ENCODE peak calls at places on chromosomes 6 and 20, in five cellular contexts. One of them, this sample, is unnamed.

GRCh38 chr6:137978252-137978896 is 111.3 kb downstream of the TNFAIP3 start:
- DNase-seq in heart right ventricle: no peak
- DNase-seq in ovary: no peak
- DNase-seq in colonic mucosa: peak; percentile 55
- DNase-seq in cardiac muscle cell: no peak
- DNase-seq in this sample: peak; percentile 45

GRCh38 chr20:51062065-51062464 is 39.2 kb upstream of the KCNG1 start:
- DNase-seq in heart right ventricle: no peak
- DNase-seq in ovary: no peak
- DNase-seq in colonic mucosa: no peak
- DNase-seq in cardiac muscle cell: no peak
- DNase-seq in this sample: no peak

GRCh38 chr6:156273065-156273711 is 504.0 kb upstream of the ARID1B start:
- DNase-seq in heart right ventricle: no peak
- DNase-seq in ovary: no peak
- DNase-seq in colonic mucosa: no peak
- DNase-seq in cardiac muscle cell: no peak
- DNase-seq in this sample: no peak

GRCh38 chr6:106966671-106967522 is 7.6 kb downstream of the CD24 start:
- DNase-seq in heart right ventricle: no peak
- DNase-seq in ovary: no peak
- DNase-seq in colonic mucosa: no peak
- DNase-seq in cardiac muscle cell: no peak
- DNase-seq in this sample: no peak

GRCh38 chr6:117548797-117549301 is 53.5 kb downstream of the GOPC start:
- DNase-seq in heart right ventricle: no peak
- DNase-seq in ovary: no peak
- DNase-seq in colonic mucosa: no peak
- DNase-seq in cardiac muscle cell: no peak
- DNase-seq in this sample: no peak

GRCh38 chr20:64253443-64253842 is 2.1 kb upstream of the PCMTD2 start:
- DNase-seq in heart right ventricle: no peak
- DNase-seq in ovary: no peak
- DNase-seq in colonic mucosa: no peak
- DNase-seq in cardiac muscle cell: no peak
- DNase-seq in this sample: no peak

GRCh38 chr6:3608159-3608558 is 143.4 kb downstream of the PXDC1 start:
- DNase-seq in heart right ventricle: no peak
- DNase-seq in ovary: no peak
- DNase-seq in colonic mucosa: no peak
- DNase-seq in cardiac muscle cell: no peak
- DNase-seq in this sample: no peak

GRCh38 chr6:80126657-80127350 is 20.3 kb downstream of the BCKDHB start:
- DNase-seq in heart right ventricle: no peak
- DNase-seq in ovary: no peak
- DNase-seq in colonic mucosa: peak; percentile 46
- DNase-seq in cardiac muscle cell: no peak
- DNase-seq in this sample: peak; percentile 35

GRCh38 chr6:15341311-15341710 is 95.4 kb downstream of the JARID2 start:
- DNase-seq in heart right ventricle: no peak
- DNase-seq in ovary: no peak
- DNase-seq in colonic mucosa: no peak
- DNase-seq in cardiac muscle cell: no peak
- DNase-seq in this sample: no peak

GRCh38 chr6:41193171-41193734 is 7.7 kb downstream of the TREML2 start:
- DNase-seq in heart right ventricle: no peak
- DNase-seq in ovary: no peak
- DNase-seq in colonic mucosa: no peak
- DNase-seq in cardiac muscle cell: no peak
- DNase-seq in this sample: no peak

GRCh38 chr6:24763578-24763977 is 11.2 kb upstream of the GMNN start:
- DNase-seq in heart right ventricle: no peak
- DNase-seq in ovary: no peak
- DNase-seq in colonic mucosa: peak; percentile 60
- DNase-seq in cardiac muscle cell: peak; percentile 84
- DNase-seq in this sample: no peak

GRCh38 chr6:88538130-88538706 is 372.1 kb upstream of the CNR1 start:
- DNase-seq in heart right ventricle: no peak
- DNase-seq in ovary: no peak
- DNase-seq in colonic mucosa: no peak
- DNase-seq in cardiac muscle cell: peak; percentile 74
- DNase-seq in this sample: no peak

GRCh38 chr6:108671790-108672189 is 111.1 kb downstream of the FOXO3 start:
- DNase-seq in heart right ventricle: no peak
- DNase-seq in ovary: no peak
- DNase-seq in colonic mucosa: no peak
- DNase-seq in cardiac muscle cell: no peak
- DNase-seq in this sample: no peak

GRCh38 chr6:2939315-2940009 is 31.9 kb downstream of the SERPINB6 start:
- DNase-seq in heart right ventricle: no peak
- DNase-seq in ovary: no peak
- DNase-seq in colonic mucosa: peak; percentile 13
- DNase-seq in cardiac muscle cell: peak; percentile 56
- DNase-seq in this sample: no peak

GRCh38 chr20:37395921-37396519 is 50.1 kb downstream of the SRC start:
- DNase-seq in heart right ventricle: no peak
- DNase-seq in ovary: no peak
- DNase-seq in colonic mucosa: no peak
- DNase-seq in cardiac muscle cell: peak; percentile 80
- DNase-seq in this sample: peak; percentile 59

GRCh38 chr6:43803055-43803782 is 33.2 kb downstream of the VEGFA start:
- DNase-seq in heart right ventricle: no peak
- DNase-seq in ovary: no peak
- DNase-seq in colonic mucosa: no peak
- DNase-seq in cardiac muscle cell: no peak
- DNase-seq in this sample: peak; percentile 84
- H3K4me1 ChIP-seq in heart right ventricle: peaks cover 63% of the 10 kb centered on the region
- H3K4me1 ChIP-seq in ovary: no peaks in the 10 kb centered on the region
- H3K4me1 ChIP-seq in colonic mucosa: peaks cover 35% of the 10 kb centered on the region
- H3K4me1 ChIP-seq in cardiac muscle cell: peaks cover 39% of the 10 kb centered on the region
- H3K4me1 ChIP-seq in this sample: peaks cover 99% of the 10 kb centered on the region

DNA sequence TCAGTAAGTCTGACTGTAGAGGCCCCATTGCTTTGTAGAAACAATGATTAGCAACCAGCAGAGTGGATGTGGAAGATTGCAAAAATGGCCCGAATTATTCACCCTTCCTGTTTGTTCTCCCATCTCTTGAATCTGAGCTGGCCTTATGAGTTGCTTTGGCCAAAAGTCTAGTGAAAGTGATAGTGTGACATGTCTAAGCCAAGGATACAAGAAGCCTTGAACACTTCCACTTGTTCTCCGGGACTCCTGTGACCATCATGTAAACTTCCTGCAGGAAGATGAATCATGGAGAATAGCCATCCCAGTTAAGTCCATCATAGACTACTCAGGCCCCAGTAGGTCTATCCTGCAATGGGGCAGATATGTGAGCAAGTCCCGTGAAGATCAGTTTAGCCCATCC is 252.0 kb upstream of the JAG1 start:
- DNase-seq in heart right ventricle: no peak
- DNase-seq in ovary: no peak
- DNase-seq in colonic mucosa: no peak
- DNase-seq in cardiac muscle cell: no peak
- DNase-seq in this sample: no peak
- H3K4me1 ChIP-seq in heart right ventricle: peaks cover 19% of the 10 kb centered on the region
- H3K4me1 ChIP-seq in ovary: peaks cover 5% of the 10 kb centered on the region
- H3K4me1 ChIP-seq in colonic mucosa: no peaks in the 10 kb centered on the region
- H3K4me1 ChIP-seq in cardiac muscle cell: peaks cover 9% of the 10 kb centered on the region
- H3K4me1 ChIP-seq in this sample: peaks cover 23% of the 10 kb centered on the region

GRCh38 chr6:30750379-30750668 is 6.0 kb upstream of the IER3 start:
- DNase-seq in heart right ventricle: no peak
- DNase-seq in ovary: no peak
- DNase-seq in colonic mucosa: no peak
- DNase-seq in cardiac muscle cell: no peak
- DNase-seq in this sample: no peak

GRCh38 chr6:30749554-30750378 is 5.4 kb upstream of the IER3 start:
- DNase-seq in heart right ventricle: no peak
- DNase-seq in ovary: no peak
- DNase-seq in colonic mucosa: peak; percentile 85
- DNase-seq in cardiac muscle cell: no peak
- DNase-seq in this sample: peak; percentile 74

GRCh38 chr6:30747300-30747687 is 2.9 kb upstream of the IER3 start:
- DNase-seq in heart right ventricle: no peak
- DNase-seq in ovary: no peak
- DNase-seq in colonic mucosa: no peak
- DNase-seq in cardiac muscle cell: no peak
- DNase-seq in this sample: no peak

GRCh38 chr6:30748301-30748769 is 4.0 kb upstream of the IER3 start:
- DNase-seq in heart right ventricle: no peak
- DNase-seq in ovary: no peak
- DNase-seq in colonic mucosa: peak; percentile 72
- DNase-seq in cardiac muscle cell: no peak
- DNase-seq in this sample: no peak

DNA sequence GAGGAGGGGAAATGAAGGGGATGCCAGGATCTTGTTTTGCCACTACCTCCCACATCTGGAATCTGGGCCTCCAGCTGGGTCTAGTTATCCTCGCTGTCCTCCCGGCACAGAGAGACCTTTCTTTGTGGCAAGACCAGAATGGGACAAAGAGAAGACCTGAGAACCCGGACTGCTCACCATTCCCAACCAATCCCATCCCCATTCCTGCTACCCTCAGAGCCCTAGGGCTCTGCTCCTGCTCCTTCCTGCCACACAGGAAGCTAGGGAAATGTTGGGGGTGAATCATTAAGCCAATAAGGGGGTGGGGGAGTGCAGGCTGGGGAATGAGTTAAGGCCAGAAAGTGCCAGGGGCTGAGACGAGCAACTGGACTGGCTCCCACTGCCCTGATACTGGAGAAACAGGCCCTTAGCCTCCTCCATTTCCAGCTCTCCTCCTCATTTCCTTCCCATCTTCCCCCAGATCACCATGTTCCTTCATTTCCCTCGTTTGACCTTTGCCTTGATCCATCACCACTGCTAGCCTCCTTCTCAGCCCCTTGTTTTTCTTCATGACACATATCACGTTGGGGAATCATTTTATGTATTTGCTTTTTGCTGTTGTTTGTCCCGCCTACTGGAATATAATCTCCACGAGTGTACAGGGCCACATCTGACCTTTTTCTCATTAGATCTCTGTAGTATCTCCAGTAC is 4.6 kb upstream of the IER3 start:
- DNase-seq in heart right ventricle: no peak
- DNase-seq in ovary: no peak
- DNase-seq in colonic mucosa: peak; percentile 29
- DNase-seq in cardiac muscle cell: no peak
- DNase-seq in this sample: no peak
- H3K4me1 ChIP-seq in heart right ventricle: peaks cover 77% of the 10 kb centered on the region
- H3K4me1 ChIP-seq in ovary: peaks cover 18% of the 10 kb centered on the region
- H3K4me1 ChIP-seq in colonic mucosa: peaks cover 14% of the 10 kb centered on the region
- H3K4me1 ChIP-seq in cardiac muscle cell: peaks cover 7% of the 10 kb centered on the region
- H3K4me1 ChIP-seq in this sample: peaks cover 32% of the 10 kb centered on the region

GRCh38 chr6:89952696-89953095 is 58.4 kb downstream of the GJA10 start:
- DNase-seq in heart right ventricle: no peak
- DNase-seq in ovary: no peak
- DNase-seq in colonic mucosa: no peak
- DNase-seq in cardiac muscle cell: no peak
- DNase-seq in this sample: no peak

GRCh38 chr6:89955364-89955763 is 61.1 kb downstream of the GJA10 start:
- DNase-seq in heart right ventricle: no peak
- DNase-seq in ovary: no peak
- DNase-seq in colonic mucosa: no peak
- DNase-seq in cardiac muscle cell: no peak
- DNase-seq in this sample: no peak

GRCh38 chr6:89954721-89955148 is 60.5 kb downstream of the GJA10 start:
- DNase-seq in heart right ventricle: no peak
- DNase-seq in ovary: no peak
- DNase-seq in colonic mucosa: no peak
- DNase-seq in cardiac muscle cell: no peak
- DNase-seq in this sample: no peak

GRCh38 chr6:89952361-89952680 is 58.1 kb downstream of the GJA10 start:
- DNase-seq in heart right ventricle: no peak
- DNase-seq in ovary: no peak
- DNase-seq in colonic mucosa: no peak
- DNase-seq in cardiac muscle cell: no peak
- DNase-seq in this sample: no peak

DNA sequence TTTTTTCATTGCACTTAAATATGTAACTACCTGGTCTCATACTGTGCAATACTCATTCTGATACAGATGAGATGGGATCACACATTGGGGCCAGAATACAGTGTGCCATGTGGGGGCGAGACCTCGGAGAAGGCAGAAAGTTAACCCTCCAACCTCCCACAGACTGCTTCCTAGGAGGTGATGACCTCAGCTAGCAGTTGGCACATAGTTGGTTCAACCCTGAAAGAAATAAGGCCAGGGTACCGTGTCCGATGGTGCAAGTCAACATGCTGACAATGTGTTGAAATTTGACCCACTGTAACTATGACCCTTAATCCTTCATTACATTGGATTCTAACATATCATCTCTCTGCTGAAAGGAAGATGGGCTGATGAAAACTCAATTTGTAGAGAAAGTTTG is 61.9 kb downstream of the GJA10 start:
- DNase-seq in heart right ventricle: no peak
- DNase-seq in ovary: no peak
- DNase-seq in colonic mucosa: no peak
- DNase-seq in cardiac muscle cell: no peak
- DNase-seq in this sample: no peak
- H3K4me1 ChIP-seq in heart right ventricle: peaks cover 23% of the 10 kb centered on the region
- H3K4me1 ChIP-seq in ovary: no peaks in the 10 kb centered on the region
- H3K4me1 ChIP-seq in colonic mucosa: no peaks in the 10 kb centered on the region
- H3K4me1 ChIP-seq in cardiac muscle cell: peaks cover 8% of the 10 kb centered on the region
- H3K4me1 ChIP-seq in this sample: no peaks in the 10 kb centered on the region

GRCh38 chr6:45502446-45502845 is 124.7 kb upstream of the SUPT3H start:
- DNase-seq in heart right ventricle: no peak
- DNase-seq in ovary: no peak
- DNase-seq in colonic mucosa: no peak
- DNase-seq in cardiac muscle cell: no peak
- DNase-seq in this sample: no peak
- H3K4me1 ChIP-seq in heart right ventricle: peaks cover 5% of the 10 kb centered on the region
- H3K4me1 ChIP-seq in ovary: peaks cover 6% of the 10 kb centered on the region
- H3K4me1 ChIP-seq in colonic mucosa: no peaks in the 10 kb centered on the region
- H3K4me1 ChIP-seq in cardiac muscle cell: peaks cover 16% of the 10 kb centered on the region
- H3K4me1 ChIP-seq in this sample: peaks cover 3% of the 10 kb centered on the region

GRCh38 chr6:44560458-44561061 is 173.1 kb downstream of the CDC5L start:
- DNase-seq in heart right ventricle: no peak
- DNase-seq in ovary: no peak
- DNase-seq in colonic mucosa: no peak
- DNase-seq in cardiac muscle cell: no peak
- DNase-seq in this sample: no peak
- H3K4me1 ChIP-seq in heart right ventricle: peaks cover 17% of the 10 kb centered on the region
- H3K4me1 ChIP-seq in ovary: peaks cover 1% of the 10 kb centered on the region
- H3K4me1 ChIP-seq in colonic mucosa: no peaks in the 10 kb centered on the region
- H3K4me1 ChIP-seq in cardiac muscle cell: no peaks in the 10 kb centered on the region
- H3K4me1 ChIP-seq in this sample: no peaks in the 10 kb centered on the region

DNA sequence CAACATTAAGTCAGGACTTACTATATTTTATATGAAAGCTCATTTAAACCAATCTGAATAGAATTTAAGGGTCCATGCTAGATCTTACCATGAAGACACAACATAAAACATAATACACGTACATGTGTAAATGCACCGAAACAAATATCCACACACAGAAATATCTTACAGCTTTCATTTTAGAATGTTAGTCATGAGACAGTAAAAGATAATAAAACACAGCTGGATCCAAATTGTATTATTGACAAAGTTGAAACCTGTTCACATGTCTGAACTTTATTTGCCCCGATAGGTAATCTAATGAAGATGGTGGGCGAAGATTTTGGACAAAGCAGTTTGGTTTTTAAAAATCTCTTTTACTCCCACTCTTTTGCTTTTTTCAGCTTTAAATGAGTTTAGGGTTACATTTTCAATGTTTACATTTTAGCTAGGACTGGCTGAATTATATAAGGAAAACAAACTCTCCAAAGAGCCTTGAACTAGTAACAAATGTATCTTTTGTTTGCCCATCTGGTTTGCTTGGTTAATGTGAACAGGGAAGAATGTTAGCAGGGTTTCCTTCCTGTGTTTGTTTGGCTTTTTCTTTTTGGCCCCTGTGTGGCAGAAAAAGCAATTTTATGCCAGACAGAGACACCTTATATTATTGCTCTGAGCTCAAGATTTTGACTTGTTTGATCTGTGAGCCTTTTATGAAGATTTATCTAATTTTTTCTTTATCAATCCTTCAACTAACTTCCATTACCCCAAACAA is 5.1 kb upstream of the TMEM181 start:
- DNase-seq in heart right ventricle: no peak
- DNase-seq in ovary: no peak
- DNase-seq in colonic mucosa: no peak
- DNase-seq in cardiac muscle cell: no peak
- DNase-seq in this sample: no peak
- H3K4me1 ChIP-seq in heart right ventricle: peaks cover 16% of the 10 kb centered on the region
- H3K4me1 ChIP-seq in ovary: peaks cover 3% of the 10 kb centered on the region
- H3K4me1 ChIP-seq in colonic mucosa: no peaks in the 10 kb centered on the region
- H3K4me1 ChIP-seq in cardiac muscle cell: peaks cover 22% of the 10 kb centered on the region
- H3K4me1 ChIP-seq in this sample: no peaks in the 10 kb centered on the region

This sample was measured in Caco-2.